ENCODE peak calls at places on chromosomes 5 and 9, in four cellular contexts. Y is SK-N-SH, T is GM23338, I is neural progenitor cell. S is an unnamed sample.

GRCh38 chr5:42583322-42583721 is 160.1 kb downstream of the GHR start:
- DNase-seq in Y (peak), T (peak), I (peak), S (peak)

GRCh38 chr9:130756460-130757152 is 63.0 kb downstream of the EXOSC2 start:
- DNase-seq in Y (no peak), T (peak), I (peak), S (no peak)

GRCh38 chr5:99945706-99946442 is 589.3 kb upstream of the FAM174A start:
- DNase-seq in Y (no peak), T (peak), I (no peak), S (no peak)

GRCh38 chr9:134443169-134444039 is 117.1 kb downstream of the RXRA start:
- DNase-seq in Y (peak), T (peak), I (peak), S (peak)

GRCh38 chr9:91800473-91800872 is 149.6 kb downstream of the ROR2 start:
- DNase-seq in Y (no peak), T (no peak), I (no peak), S (no peak)

GRCh38 chr9:16670791-16671190 is 199.7 kb downstream of the BNC2 start:
- DNase-seq in Y (no peak), T (no peak), I (no peak), S (no peak)

GRCh38 chr5:137563646-137564474 is 64.7 kb upstream of the SPOCK1 start:
- DNase-seq in Y (peak), T (no peak), I (no peak), S (no peak)

GRCh38 chr5:158351485-158352140 is 492.7 kb upstream of the CLINT1 start:
- DNase-seq in Y (no peak), T (no peak), I (no peak), S (no peak)

GRCh38 chr9:107750741-107751521 is 261.4 kb upstream of the KLF4 start:
- DNase-seq in Y (no peak), T (no peak), I (no peak), S (no peak)

GRCh38 chr9:137745541-137745991 is 126.8 kb downstream of the EHMT1 start:
- DNase-seq in Y (no peak), T (no peak), I (no peak), S (peak)

GRCh38 chr5:115639377-115639776 is 13.5 kb upstream of the TMED7 start:
- DNase-seq in Y (no peak), T (no peak), I (no peak), S (no peak)

GRCh38 chr9:132241840-132242620 is 80.2 kb downstream of the NTNG2 start:
- DNase-seq in Y (peak), T (peak), I (peak), S (peak)

GRCh38 chr5:35821513-35821912 is 35.2 kb upstream of the IL7R start:
- DNase-seq in Y (no peak), T (no peak), I (no peak), S (no peak)

GRCh38 chr5:8508196-8508595 is 639.2 kb downstream of the MTRR start:
- DNase-seq in Y (no peak), T (no peak), I (no peak), S (no peak)

GRCh38 chr5:24633705-24634325 is 11.0 kb downstream of the CDH10 start:
- DNase-seq in Y (peak), T (peak), I (peak), S (peak)

GRCh38 chr9:17005085-17005484 is 129.8 kb upstream of the CNTLN start:
- DNase-seq in Y (no peak), T (peak), I (no peak), S (no peak)

GRCh38 chr9:126055386-126055785 is 271.2 kb upstream of the MVB12B start:
- DNase-seq in Y (no peak), T (no peak), I (no peak), S (no peak)

GRCh38 chr5:159097461-159098284 is 2.0 kb downstream of the EBF1 start:
- DNase-seq in Y (peak), T (peak), I (peak), S (peak)

GRCh38 chr5:95954716-95955115 is 6.9 kb downstream of the ELL2 start:
- DNase-seq in Y (no peak), T (no peak), I (no peak), S (no peak)

GRCh38 chr5:154444559-154445421 is 1.0 kb upstream of the SAP30L start:
- DNase-seq in Y (peak), T (peak), I (peak), S (peak)

GRCh38 chr5:14258840-14259239 is 115.7 kb downstream of the TRIO start:
- DNase-seq in Y (no peak), T (peak), I (peak), S (no peak)

GRCh38 chr5:111407562-111407961 is 104.8 kb downstream of the STARD4 start:
- DNase-seq in Y (no peak), T (no peak), I (no peak), S (no peak)

GRCh38 chr9:115202960-115203751 is 85.2 kb upstream of the TNC start:
- DNase-seq in Y (peak), T (no peak), I (no peak), S (no peak)

GRCh38 chr9:20788526-20789421 is 104.7 kb downstream of the FOCAD start:
- DNase-seq in Y (peak), T (no peak), I (no peak), S (no peak)

GRCh38 chr9:125759812-125760134 is 12.6 kb downstream of the PBX3 start:
- DNase-seq in Y (no peak), T (peak), I (peak), S (no peak)

GRCh38 chr9:98314381-98315066 is 59.1 kb upstream of the TBC1D2 start:
- DNase-seq in Y (no peak), T (no peak), I (no peak), S (no peak)

GRCh38 chr5:53373420-53374188 is 106.8 kb upstream of the FST start:
- DNase-seq in Y (no peak), T (no peak), I (no peak), S (no peak)

GRCh38 chr9:1871486-1872181 is 143.5 kb upstream of the SMARCA2 start:
- DNase-seq in Y (no peak), T (peak), I (peak), S (no peak)

GRCh38 chr9:94014066-94014654 is 59.0 kb upstream of the BARX1 start:
- DNase-seq in Y (peak), T (peak), I (peak), S (peak)

GRCh38 chr9:80873861-80874260 is 815.5 kb downstream of the TLE1 start:
- DNase-seq in Y (no peak), T (no peak), I (no peak), S (no peak)

DNA sequence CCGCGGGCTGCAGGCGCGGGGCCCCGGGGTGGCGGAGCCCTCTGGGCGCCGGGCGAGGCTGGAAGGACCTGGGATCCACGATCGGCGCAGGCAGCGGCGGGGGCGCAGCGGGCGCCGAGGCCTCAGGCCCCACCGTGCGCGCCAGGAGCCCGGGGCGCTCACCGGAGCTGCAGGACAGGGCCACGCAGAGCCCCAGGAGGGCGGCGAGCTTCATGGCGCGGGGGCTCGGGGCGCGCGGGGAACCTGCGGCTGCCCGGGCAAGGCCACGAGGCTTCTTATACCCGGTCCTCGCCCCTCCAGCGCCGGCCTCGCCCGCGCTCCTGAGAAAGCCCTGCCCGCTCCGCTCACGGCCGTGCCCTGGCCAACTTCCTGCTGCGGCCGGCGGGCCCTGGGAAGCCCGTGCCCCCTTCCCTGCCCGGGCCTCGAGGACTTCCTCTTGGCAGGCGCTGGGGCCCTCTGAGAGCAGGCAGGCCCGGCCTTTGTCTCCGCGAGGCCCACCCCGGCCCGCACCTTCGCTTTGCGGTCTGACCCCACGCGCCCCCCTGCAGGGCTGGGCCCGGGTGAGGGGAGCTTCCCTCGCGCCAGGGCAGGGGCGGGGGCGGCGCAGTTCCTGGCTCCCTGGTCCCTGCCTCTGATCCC is at the start of gene SCGB3A1:
- DNase-seq in Y (peak), T (peak), I (peak), S (no peak)
- TF ChIP-seq EZH2phosphoT487 in Y (no peak), T (no peak), I (no peak), S (no peak)

DNA sequence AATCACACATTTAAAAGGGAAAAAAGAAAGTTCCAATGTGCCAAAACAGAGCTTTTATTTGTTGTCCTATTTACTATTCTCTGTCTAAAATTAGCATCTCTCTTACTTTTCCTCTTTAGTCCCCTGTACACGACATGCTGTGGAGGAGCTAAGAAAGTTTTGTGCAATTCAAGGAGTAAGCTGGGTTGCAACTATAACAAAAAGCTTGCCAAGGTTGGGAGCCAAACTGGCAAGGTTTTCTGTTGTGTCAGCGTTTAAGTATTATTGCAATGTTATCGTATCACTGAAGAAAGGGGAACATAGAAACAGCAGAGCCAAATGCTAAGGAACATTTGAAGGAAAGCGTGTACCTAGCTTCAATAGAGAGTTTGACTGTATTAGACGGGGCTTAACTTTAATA is 680.8 kb downstream of the CETN3 start:
- DNase-seq in Y (no peak), T (no peak), I (no peak), S (no peak)
- TF ChIP-seq EZH2phosphoT487 in Y (no peak), T (no peak), I (no peak), S (no peak)

GRCh38 chr5:39353714-39354399 is 10.4 kb downstream of the C9 start:
- DNase-seq in Y (no peak), T (no peak), I (no peak), S (no peak)
- TF ChIP-seq EZH2phosphoT487 in Y (no peak), T (no peak), I (no peak), S (no peak)

GRCh38 chr5:71828641-71829040 is 109.6 kb downstream of the CARTPT start:
- DNase-seq in Y (no peak), T (no peak), I (no peak), S (no peak)
- TF ChIP-seq EZH2phosphoT487 in Y (no peak), T (no peak), I (no peak), S (no peak)

GRCh38 chr5:66741394-66741793 is 145.2 kb downstream of the MAST4 start:
- DNase-seq in Y (no peak), T (no peak), I (no peak), S (no peak)
- TF ChIP-seq EZH2phosphoT487 in Y (no peak), T (no peak), I (no peak), S (no peak)